ENCODE peak calls at places on chromosome 14, in five cellular contexts. One of them, this sample, is unnamed. For H3K4me1, the result is how much of the 10 kb centered on the place peaks cover.

GRCh38 chr14:52879958-52880357 is 70.9 kb downstream of the FERMT2 start:
- DNase-seq in GM23248: peak
- DNase-seq in SK-N-SH: no peak
- DNase-seq in neural progenitor cell: no peak
- DNase-seq in OCI-LY7: no peak
- DNase-seq in this sample: no peak

GRCh38 chr14:100076630-100077029 is 11.4 kb downstream of the EVL start:
- DNase-seq in GM23248: peak
- DNase-seq in OCI-LY7: no peak
- DNase-seq in neural progenitor cell: no peak
- DNase-seq in SK-N-SH: no peak
- DNase-seq in this sample: peak

GRCh38 chr14:60151715-60152114 is 13.5 kb downstream of the DHRS7 start:
- DNase-seq in OCI-LY7: peak
- DNase-seq in neural progenitor cell: no peak
- DNase-seq in GM23248: peak
- DNase-seq in SK-N-SH: peak
- DNase-seq in this sample: peak

GRCh38 chr14:91291786-91292405 is 47.4 kb upstream of the GPR68 start:
- DNase-seq in neural progenitor cell: no peak
- DNase-seq in GM23248: no peak
- DNase-seq in SK-N-SH: no peak
- DNase-seq in OCI-LY7: no peak
- DNase-seq in this sample: no peak

GRCh38 chr14:83992857-83993256 is 1537.1 kb upstream of the FLRT2 start:
- DNase-seq in GM23248: no peak
- DNase-seq in SK-N-SH: no peak
- DNase-seq in OCI-LY7: no peak
- DNase-seq in neural progenitor cell: no peak
- DNase-seq in this sample: no peak

GRCh38 chr14:74531011-74531410 is 37.4 kb downstream of the ISCA2 start:
- DNase-seq in GM23248: no peak
- DNase-seq in SK-N-SH: no peak
- DNase-seq in OCI-LY7: no peak
- DNase-seq in neural progenitor cell: no peak
- DNase-seq in this sample: no peak

GRCh38 chr14:96797943-96798349 is 764 bp downstream of the VRK1 start:
- DNase-seq in SK-N-SH: peak
- DNase-seq in GM23248: peak
- DNase-seq in neural progenitor cell: no peak
- DNase-seq in OCI-LY7: peak
- DNase-seq in this sample: no peak

GRCh38 chr14:89661392-89661791 is 244.4 kb upstream of the FOXN3 start:
- DNase-seq in SK-N-SH: no peak
- DNase-seq in OCI-LY7: no peak
- DNase-seq in neural progenitor cell: no peak
- DNase-seq in GM23248: no peak
- DNase-seq in this sample: no peak

GRCh38 chr14:86654558-86655184 is 1124.7 kb downstream of the FLRT2 start:
- DNase-seq in OCI-LY7: peak
- DNase-seq in neural progenitor cell: peak
- DNase-seq in SK-N-SH: peak
- DNase-seq in GM23248: peak
- DNase-seq in this sample: peak

GRCh38 chr14:23118506-23119361 is at the start of gene CEBPE:
- DNase-seq in neural progenitor cell: no peak
- DNase-seq in GM23248: no peak
- DNase-seq in SK-N-SH: no peak
- DNase-seq in OCI-LY7: no peak
- DNase-seq in this sample: no peak

GRCh38 chr14:83825836-83826235 is 1704.1 kb upstream of the FLRT2 start:
- DNase-seq in SK-N-SH: no peak
- DNase-seq in OCI-LY7: no peak
- DNase-seq in neural progenitor cell: no peak
- DNase-seq in GM23248: no peak
- DNase-seq in this sample: no peak

GRCh38 chr14:94383777-94384176 is 4.6 kb downstream of the SERPINA1 start:
- DNase-seq in OCI-LY7: no peak
- DNase-seq in neural progenitor cell: no peak
- DNase-seq in SK-N-SH: no peak
- DNase-seq in GM23248: no peak
- DNase-seq in this sample: no peak

GRCh38 chr14:62428429-62429203 is 616.6 kb downstream of the KCNH5 start:
- DNase-seq in OCI-LY7: no peak
- DNase-seq in GM23248: no peak
- DNase-seq in SK-N-SH: no peak
- DNase-seq in neural progenitor cell: no peak
- DNase-seq in this sample: peak

GRCh38 chr14:79036506-79036905 is 866.3 kb downstream of the NRXN3 start:
- DNase-seq in GM23248: no peak
- DNase-seq in SK-N-SH: no peak
- DNase-seq in OCI-LY7: no peak
- DNase-seq in neural progenitor cell: no peak
- DNase-seq in this sample: no peak

GRCh38 chr14:32201196-32201815 is 539 bp upstream of the RNU6-7 start:
- DNase-seq in OCI-LY7: peak
- DNase-seq in neural progenitor cell: peak
- DNase-seq in GM23248: peak
- DNase-seq in SK-N-SH: peak
- DNase-seq in this sample: peak

GRCh38 chr14:88841741-88842140 is 17.3 kb downstream of the TTC8 start:
- DNase-seq in neural progenitor cell: no peak
- DNase-seq in SK-N-SH: no peak
- DNase-seq in GM23248: peak
- DNase-seq in OCI-LY7: no peak
- DNase-seq in this sample: no peak

GRCh38 chr14:74492413-74493342 is at the start of gene NPC2:
- DNase-seq in SK-N-SH: no peak
- DNase-seq in neural progenitor cell: no peak
- DNase-seq in OCI-LY7: no peak
- DNase-seq in GM23248: peak
- DNase-seq in this sample: no peak

GRCh38 chr14:34926552-34926951 is 51.4 kb upstream of the BAZ1A start:
- DNase-seq in neural progenitor cell: no peak
- DNase-seq in OCI-LY7: no peak
- DNase-seq in GM23248: peak
- DNase-seq in SK-N-SH: no peak
- DNase-seq in this sample: no peak

GRCh38 chr14:86481105-86481504 is 951.2 kb downstream of the FLRT2 start:
- DNase-seq in OCI-LY7: no peak
- DNase-seq in neural progenitor cell: no peak
- DNase-seq in SK-N-SH: no peak
- DNase-seq in GM23248: no peak
- DNase-seq in this sample: peak

GRCh38 chr14:24339284-24340151 is at the start of gene RIPK3:
- DNase-seq in GM23248: peak
- DNase-seq in neural progenitor cell: peak
- DNase-seq in OCI-LY7: peak
- DNase-seq in SK-N-SH: no peak
- DNase-seq in this sample: peak

GRCh38 chr14:75069021-75069810 is at the start of gene ZC2HC1C:
- DNase-seq in SK-N-SH: peak
- DNase-seq in OCI-LY7: peak
- DNase-seq in GM23248: peak
- DNase-seq in neural progenitor cell: peak
- DNase-seq in this sample: peak

GRCh38 chr14:55306938-55307589 is 35.8 kb downstream of the FBXO34 start:
- DNase-seq in OCI-LY7: no peak
- DNase-seq in SK-N-SH: no peak
- DNase-seq in neural progenitor cell: peak
- DNase-seq in GM23248: no peak
- DNase-seq in this sample: no peak

GRCh38 chr14:89618821-89619551 is 202.0 kb upstream of the FOXN3 start:
- DNase-seq in SK-N-SH: peak
- DNase-seq in OCI-LY7: peak
- DNase-seq in neural progenitor cell: peak
- DNase-seq in GM23248: peak
- DNase-seq in this sample: peak

GRCh38 chr14:96584199-96584906 is 82.2 kb downstream of the PAPOLA start:
- DNase-seq in SK-N-SH: peak
- DNase-seq in GM23248: peak
- DNase-seq in OCI-LY7: peak
- DNase-seq in neural progenitor cell: peak
- DNase-seq in this sample: peak

GRCh38 chr14:106564058-106564643 is 1037.8 kb downstream of the TMEM121 start:
- DNase-seq in neural progenitor cell: peak
- DNase-seq in OCI-LY7: peak
- DNase-seq in SK-N-SH: peak
- DNase-seq in GM23248: no peak
- DNase-seq in this sample: no peak

GRCh38 chr14:20422886-20423285 is 9.6 kb upstream of the TEP1 start:
- DNase-seq in OCI-LY7: no peak
- DNase-seq in SK-N-SH: no peak
- DNase-seq in GM23248: no peak
- DNase-seq in neural progenitor cell: no peak
- DNase-seq in this sample: no peak

GRCh38 chr14:106802413-106803364 is 1276.3 kb downstream of the TMEM121 start:
- DNase-seq in OCI-LY7: peak
- DNase-seq in GM23248: no peak
- DNase-seq in neural progenitor cell: no peak
- DNase-seq in SK-N-SH: peak
- DNase-seq in this sample: no peak

GRCh38 chr14:28603606-28604005 is 163.0 kb upstream of the FOXG1 start:
- DNase-seq in neural progenitor cell: no peak
- DNase-seq in GM23248: no peak
- DNase-seq in OCI-LY7: no peak
- DNase-seq in SK-N-SH: no peak
- DNase-seq in this sample: no peak

GRCh38 chr14:25431211-25432076 is 381.5 kb upstream of the STXBP6 start:
- DNase-seq in GM23248: peak
- DNase-seq in neural progenitor cell: peak
- DNase-seq in OCI-LY7: peak
- DNase-seq in SK-N-SH: peak
- DNase-seq in this sample: peak

GRCh38 chr14:104870368-104871144 is 5.5 kb downstream of the CEP170B start:
- DNase-seq in SK-N-SH: peak
- DNase-seq in GM23248: peak
- DNase-seq in OCI-LY7: peak
- DNase-seq in neural progenitor cell: peak
- DNase-seq in this sample: no peak

GRCh38 chr14:37091651-37092050 is 80.8 kb downstream of the SLC25A21 start:
- DNase-seq in neural progenitor cell: no peak
- DNase-seq in GM23248: no peak
- DNase-seq in OCI-LY7: no peak
- DNase-seq in SK-N-SH: no peak
- DNase-seq in this sample: no peak

GRCh38 chr14:75165586-75166391 is 10.6 kb downstream of the TMED10 start:
- DNase-seq in neural progenitor cell: no peak
- DNase-seq in GM23248: no peak
- DNase-seq in OCI-LY7: no peak
- DNase-seq in SK-N-SH: no peak
- DNase-seq in this sample: no peak

GRCh38 chr14:65656554-65656953 is 244.0 kb downstream of the FUT8 start:
- DNase-seq in neural progenitor cell: no peak
- DNase-seq in OCI-LY7: no peak
- DNase-seq in GM23248: no peak
- DNase-seq in SK-N-SH: no peak
- DNase-seq in this sample: no peak
- H3K4me3 ChIP-seq in neural progenitor cell: no peak
- H3K4me3 ChIP-seq in OCI-LY7: no peak
- H3K4me3 ChIP-seq in GM23248: no peak
- H3K4me3 ChIP-seq in SK-N-SH: no peak
- H3K4me3 ChIP-seq in this sample: no peak

GRCh38 chr14:102233081-102233480 is 71.9 kb downstream of the MOK start:
- DNase-seq in OCI-LY7: no peak
- DNase-seq in neural progenitor cell: no peak
- DNase-seq in GM23248: no peak
- DNase-seq in SK-N-SH: no peak
- DNase-seq in this sample: no peak

GRCh38 chr14:102232348-102232625 is 72.7 kb downstream of the MOK start:
- DNase-seq in OCI-LY7: no peak
- DNase-seq in neural progenitor cell: no peak
- DNase-seq in GM23248: no peak
- DNase-seq in SK-N-SH: no peak
- DNase-seq in this sample: no peak

GRCh38 chr14:102236026-102236425 is 68.9 kb downstream of the MOK start:
- DNase-seq in SK-N-SH: no peak
- DNase-seq in OCI-LY7: no peak
- DNase-seq in neural progenitor cell: no peak
- DNase-seq in GM23248: no peak
- DNase-seq in this sample: no peak

GRCh38 chr14:102235275-102235897 is 69.6 kb downstream of the MOK start:
- DNase-seq in OCI-LY7: peak
- DNase-seq in GM23248: peak
- DNase-seq in SK-N-SH: peak
- DNase-seq in neural progenitor cell: peak
- DNase-seq in this sample: peak

DNA sequence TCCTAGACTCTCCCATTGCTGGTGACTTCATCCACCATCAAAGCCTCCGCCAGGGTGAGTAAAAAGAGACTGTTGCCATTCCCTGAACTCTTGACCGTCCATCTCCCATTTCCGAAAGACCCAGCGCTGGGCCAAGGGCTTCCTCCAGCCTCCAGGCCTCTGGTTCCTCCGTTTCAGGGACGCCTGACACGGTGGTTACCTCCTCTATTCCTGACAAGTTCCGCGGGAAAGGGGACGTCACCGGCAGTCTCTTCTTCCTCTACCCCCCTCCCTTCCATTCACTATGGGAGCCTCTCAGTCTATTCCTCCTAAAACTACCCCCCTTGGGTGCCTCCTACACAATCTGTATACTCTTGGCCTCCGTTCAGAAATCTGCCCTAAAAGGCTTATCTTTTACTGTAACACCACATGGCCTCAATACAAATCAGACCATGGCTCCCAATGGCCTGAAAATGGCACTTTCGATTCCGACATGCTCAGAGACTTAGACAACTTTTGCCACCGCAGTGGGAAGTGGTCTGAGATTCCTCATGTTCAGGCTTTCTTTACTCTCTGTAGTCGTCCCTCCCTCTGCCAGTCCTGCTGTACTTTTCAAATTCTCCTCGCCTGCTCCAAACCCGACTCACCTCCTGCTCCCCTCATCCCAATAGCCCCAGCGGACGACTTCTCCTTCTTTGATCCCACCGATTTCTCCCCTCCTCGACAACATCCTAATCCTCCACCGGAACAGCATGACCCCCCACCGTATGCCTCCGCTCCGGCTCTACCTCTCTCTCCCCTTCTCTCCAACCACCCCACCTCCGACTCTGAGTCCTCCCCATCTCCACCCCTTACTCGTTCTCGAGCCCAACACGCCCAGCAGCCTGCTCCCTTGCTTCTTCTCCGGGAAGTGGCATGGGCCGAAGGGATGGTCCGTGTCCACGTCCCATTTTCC is 70.4 kb downstream of the MOK start:
- DNase-seq in OCI-LY7: no peak
- DNase-seq in neural progenitor cell: no peak
- DNase-seq in SK-N-SH: no peak
- DNase-seq in GM23248: no peak
- DNase-seq in this sample: no peak
- TF ChIP-seq EZH2phosphoT487 in OCI-LY7: no peak
- TF ChIP-seq EZH2phosphoT487 in neural progenitor cell: no peak
- TF ChIP-seq EZH2phosphoT487 in SK-N-SH: no peak
- TF ChIP-seq EZH2phosphoT487 in GM23248: no peak
- TF ChIP-seq EZH2phosphoT487 in this sample: no peak

GRCh38 chr14:68479247-68479646 is 313.6 kb downstream of the ZFP36L1 start:
- DNase-seq in neural progenitor cell: no peak
- DNase-seq in GM23248: no peak
- DNase-seq in OCI-LY7: no peak
- DNase-seq in SK-N-SH: no peak
- DNase-seq in this sample: peak
- H3K4me1 ChIP-seq in neural progenitor cell: under half
- H3K4me1 ChIP-seq in GM23248: under half
- H3K4me1 ChIP-seq in OCI-LY7: under half
- H3K4me1 ChIP-seq in SK-N-SH: under half
- H3K4me1 ChIP-seq in this sample: under half

GRCh38 chr14:70655110-70655826 is 13.6 kb downstream of the TTC9 start:
- DNase-seq in SK-N-SH: no peak
- DNase-seq in neural progenitor cell: no peak
- DNase-seq in OCI-LY7: peak
- DNase-seq in GM23248: no peak
- DNase-seq in this sample: no peak
- H3K4me3 ChIP-seq in SK-N-SH: no peak
- H3K4me3 ChIP-seq in neural progenitor cell: no peak
- H3K4me3 ChIP-seq in OCI-LY7: peak
- H3K4me3 ChIP-seq in GM23248: no peak
- H3K4me3 ChIP-seq in this sample: no peak

This sample was measured in hepatocyte.